ENCODE peak calls at places on chromosomes 2 and 18, in ten cellular contexts. I is NCI-H1417; O is activated CD8-positive, alpha-beta T cell treated with anti-CD3 and anti-CD28 coated beads for 36 hours; X is COR-L47; H is activated T-helper 1 cell treated with Interleukin-2 at 50 U/mL for 16 hours; P is frontal cortex; G is activated naive CD8-positive, alpha-beta T cell treated with anti-CD3 and anti-CD28 coated beads, Interleukin-2, amount 50 U/mL, for 24 hours; M is ELR; Q is cardiac muscle cell; B is CD8-positive, alpha-beta T cell. T is an unnamed sample.
A peak's percentile ranks its signal among the peaks of the same experiment; 100 is the strongest.

GRCh38 chr18:8744656-8745055 is 39.3 kb downstream of the MTCL1 start:
- DNase-seq in I (no peak), O (peak; percentile 68), X (no peak), H (no peak), P (no peak), G (peak; percentile 7), M (no peak), Q (no peak), B (peak; percentile 13), T (no peak)

GRCh38 chr2:215753808-215754207 is 259.5 kb downstream of the MREG start:
- DNase-seq in I (no peak), O (no peak), X (no peak), H (no peak), P (no peak), G (no peak), M (no peak), Q (no peak), B (no peak), T (no peak)

GRCh38 chr2:219737270-219737691 is 109.9 kb downstream of the SLC4A3 start:
- DNase-seq in I (no peak), O (no peak), X (no peak), H (no peak), P (no peak), G (no peak), M (peak; percentile 27), Q (peak; percentile 25), B (no peak), T (no peak)

GRCh38 chr2:47072018-47072691 is 83.0 kb downstream of the STPG4 start:
- DNase-seq in I (no peak), O (no peak), X (no peak), H (no peak), P (peak; percentile 66), G (no peak), M (no peak), Q (no peak), B (no peak), T (no peak)

GRCh38 chr2:224982910-224983688 is 59.2 kb downstream of the DOCK10 start:
- DNase-seq in I (no peak), O (peak; percentile 59), X (peak; percentile 45), H (peak; percentile 24), P (no peak), G (peak; percentile 31), M (peak; percentile 45), Q (no peak), B (no peak), T (no peak)

GRCh38 chr2:126793885-126794613 is 104.6 kb upstream of the TEX51 start:
- DNase-seq in I (no peak), O (no peak), X (no peak), H (no peak), P (no peak), G (no peak), M (no peak), Q (no peak), B (no peak), T (no peak)

GRCh38 chr2:24959761-24960160 is 12.0 kb downstream of the DNAJC27 start:
- DNase-seq in I (no peak), O (no peak), X (no peak), H (no peak), P (no peak), G (no peak), M (no peak), Q (no peak), B (no peak), T (no peak)

GRCh38 chr2:237156131-237156856 is 70.6 kb downstream of the COPS8 start:
- DNase-seq in I (no peak), O (peak; percentile 78), X (no peak), H (no peak), P (peak; percentile 50), G (peak; percentile 75), M (peak; percentile 91), Q (no peak), B (no peak), T (no peak)

GRCh38 chr2:54601339-54601738 is 122.1 kb upstream of the EML6 start:
- DNase-seq in I (no peak), O (no peak), X (no peak), H (no peak), P (no peak), G (no peak), M (no peak), Q (no peak), B (no peak), T (no peak)

GRCh38 chr2:127401757-127402695 is 14.3 kb upstream of the MAP3K2 start:
- DNase-seq in I (no peak), O (peak; percentile 59), X (no peak), H (no peak), P (no peak), G (peak; percentile 60), M (peak; percentile 56), Q (no peak), B (no peak), T (no peak)

GRCh38 chr2:114160263-114161001 is 270.5 kb downstream of the ACTR3 start:
- DNase-seq in I (no peak), O (no peak), X (no peak), H (no peak), P (no peak), G (no peak), M (no peak), Q (no peak), B (no peak), T (no peak)

GRCh38 chr2:74833418-74834233 is at the start of gene HK2:
- DNase-seq in I (peak; percentile 74), O (peak; percentile 90), X (peak; percentile 60), H (peak; percentile 70), P (peak; percentile 90), G (peak; percentile 86), M (peak; percentile 89), Q (peak; percentile 97), B (peak; percentile 54), T (peak; percentile 72)

GRCh38 chr2:23666241-23667025 is 260.5 kb downstream of the ATAD2B start:
- DNase-seq in I (no peak), O (no peak), X (no peak), H (no peak), P (no peak), G (no peak), M (no peak), Q (no peak), B (no peak), T (no peak)

GRCh38 chr2:219142329-219142728 is 18.3 kb downstream of the NHEJ1 start:
- DNase-seq in I (no peak), O (no peak), X (no peak), H (no peak), P (no peak), G (no peak), M (peak; percentile 73), Q (no peak), B (no peak), T (no peak)

GRCh38 chr2:199206536-199206935 is 251.2 kb downstream of the SATB2 start:
- DNase-seq in I (peak; percentile 68), O (no peak), X (no peak), H (no peak), P (no peak), G (no peak), M (no peak), Q (no peak), B (no peak), T (no peak)

GRCh38 chr2:50649626-50650397 is 382.1 kb downstream of the NRXN1 start:
- DNase-seq in I (no peak), O (no peak), X (no peak), H (no peak), P (no peak), G (no peak), M (no peak), Q (no peak), B (no peak), T (no peak)

GRCh38 chr2:205734436-205734835 is 52.1 kb downstream of the NRP2 start:
- DNase-seq in I (no peak), O (no peak), X (no peak), H (no peak), P (peak; percentile 36), G (no peak), M (peak; percentile 66), Q (peak; percentile 55), B (no peak), T (peak; percentile 22)

T was measured in neural crest cell.